ENCODE peak calls at places on chromosomes 6 and 20, in ten cellular contexts. One of them, this sample, is unnamed.

GRCh38 chr6:42644211-42644610 is 78.2 kb downstream of the PRPH2 start:
- DNase-seq in cardiac muscle cell: no peak
- DNase-seq in GM10248: no peak
- DNase-seq in A549: no peak
- DNase-seq in right cardiac atrium: no peak
- DNase-seq in osteocyte: no peak
- DNase-seq in NCI-H774: no peak
- DNase-seq in H9: no peak
- DNase-seq in NAMALWA: no peak
- DNase-seq in HT1080: no peak
- DNase-seq in this sample: no peak

GRCh38 chr6:53960311-53960710 is 150.9 kb upstream of the MLIP start:
- DNase-seq in cardiac muscle cell: peak
- DNase-seq in GM10248: no peak
- DNase-seq in A549: no peak
- DNase-seq in right cardiac atrium: no peak
- DNase-seq in osteocyte: no peak
- DNase-seq in NCI-H774: no peak
- DNase-seq in H9: no peak
- DNase-seq in NAMALWA: no peak
- DNase-seq in HT1080: peak
- DNase-seq in this sample: no peak

GRCh38 chr6:151209071-151209831 is 30.5 kb upstream of the AKAP12 start:
- DNase-seq in cardiac muscle cell: peak
- DNase-seq in GM10248: no peak
- DNase-seq in A549: no peak
- DNase-seq in right cardiac atrium: no peak
- DNase-seq in osteocyte: no peak
- DNase-seq in NCI-H774: peak
- DNase-seq in H9: no peak
- DNase-seq in NAMALWA: no peak
- DNase-seq in HT1080: peak
- DNase-seq in this sample: no peak

GRCh38 chr6:166173292-166173951 is 5.8 kb upstream of the TBXT start:
- DNase-seq in cardiac muscle cell: peak
- DNase-seq in GM10248: no peak
- DNase-seq in A549: no peak
- DNase-seq in right cardiac atrium: no peak
- DNase-seq in osteocyte: no peak
- DNase-seq in NCI-H774: peak
- DNase-seq in H9: peak
- DNase-seq in NAMALWA: no peak
- DNase-seq in HT1080: peak
- DNase-seq in this sample: peak

GRCh38 chr6:145015739-145016558 is 719.4 kb downstream of the EPM2A start:
- DNase-seq in cardiac muscle cell: peak
- DNase-seq in GM10248: peak
- DNase-seq in A549: peak
- DNase-seq in right cardiac atrium: no peak
- DNase-seq in osteocyte: no peak
- DNase-seq in NCI-H774: no peak
- DNase-seq in H9: no peak
- DNase-seq in NAMALWA: no peak
- DNase-seq in HT1080: peak
- DNase-seq in this sample: peak

GRCh38 chr6:52177961-52178360 is 8.2 kb upstream of the IL17A start:
- DNase-seq in cardiac muscle cell: no peak
- DNase-seq in GM10248: no peak
- DNase-seq in A549: no peak
- DNase-seq in right cardiac atrium: no peak
- DNase-seq in osteocyte: no peak
- DNase-seq in NCI-H774: no peak
- DNase-seq in H9: no peak
- DNase-seq in NAMALWA: no peak
- DNase-seq in HT1080: no peak
- DNase-seq in this sample: no peak

GRCh38 chr20:50837532-50838321 is 42.9 kb downstream of the BCAS4 start:
- DNase-seq in cardiac muscle cell: peak
- DNase-seq in GM10248: peak
- DNase-seq in A549: no peak
- DNase-seq in right cardiac atrium: peak
- DNase-seq in osteocyte: no peak
- DNase-seq in NCI-H774: no peak
- DNase-seq in H9: no peak
- DNase-seq in NAMALWA: no peak
- DNase-seq in HT1080: no peak
- DNase-seq in this sample: peak

GRCh38 chr20:21767739-21768223 is 62.3 kb downstream of the PAX1 start:
- DNase-seq in cardiac muscle cell: no peak
- DNase-seq in GM10248: no peak
- DNase-seq in A549: peak
- DNase-seq in right cardiac atrium: no peak
- DNase-seq in osteocyte: no peak
- DNase-seq in NCI-H774: no peak
- DNase-seq in H9: peak
- DNase-seq in NAMALWA: no peak
- DNase-seq in HT1080: peak
- DNase-seq in this sample: no peak

GRCh38 chr6:170147056-170147787 is 143.7 kb downstream of the DLL1 start:
- DNase-seq in cardiac muscle cell: no peak
- DNase-seq in GM10248: no peak
- DNase-seq in A549: no peak
- DNase-seq in right cardiac atrium: peak
- DNase-seq in osteocyte: no peak
- DNase-seq in NCI-H774: no peak
- DNase-seq in H9: no peak
- DNase-seq in NAMALWA: no peak
- DNase-seq in HT1080: no peak
- DNase-seq in this sample: no peak

GRCh38 chr6:150880336-150880735 is 14.8 kb downstream of the MTHFD1L start:
- DNase-seq in cardiac muscle cell: no peak
- DNase-seq in GM10248: no peak
- DNase-seq in A549: no peak
- DNase-seq in right cardiac atrium: no peak
- DNase-seq in osteocyte: no peak
- DNase-seq in NCI-H774: peak
- DNase-seq in H9: no peak
- DNase-seq in NAMALWA: no peak
- DNase-seq in HT1080: no peak
- DNase-seq in this sample: no peak

GRCh38 chr20:4937422-4938319 is 63.6 kb downstream of the SLC23A2 start:
- DNase-seq in cardiac muscle cell: no peak
- DNase-seq in GM10248: no peak
- DNase-seq in A549: no peak
- DNase-seq in right cardiac atrium: no peak
- DNase-seq in osteocyte: no peak
- DNase-seq in NCI-H774: peak
- DNase-seq in H9: no peak
- DNase-seq in NAMALWA: no peak
- DNase-seq in HT1080: no peak
- DNase-seq in this sample: no peak

GRCh38 chr20:20520776-20521175 is 152.9 kb downstream of the INSM1 start:
- DNase-seq in cardiac muscle cell: peak
- DNase-seq in GM10248: no peak
- DNase-seq in A549: no peak
- DNase-seq in right cardiac atrium: no peak
- DNase-seq in osteocyte: no peak
- DNase-seq in NCI-H774: no peak
- DNase-seq in H9: no peak
- DNase-seq in NAMALWA: no peak
- DNase-seq in HT1080: peak
- DNase-seq in this sample: no peak

GRCh38 chr6:150180517-150180916 is 37.7 kb downstream of the PPP1R14C start:
- DNase-seq in cardiac muscle cell: no peak
- DNase-seq in GM10248: no peak
- DNase-seq in A549: no peak
- DNase-seq in right cardiac atrium: no peak
- DNase-seq in osteocyte: no peak
- DNase-seq in NCI-H774: no peak
- DNase-seq in H9: no peak
- DNase-seq in NAMALWA: no peak
- DNase-seq in HT1080: no peak
- DNase-seq in this sample: no peak

GRCh38 chr6:40671338-40672050 is 84.3 kb upstream of the LRFN2 start:
- DNase-seq in cardiac muscle cell: no peak
- DNase-seq in GM10248: no peak
- DNase-seq in A549: peak
- DNase-seq in right cardiac atrium: no peak
- DNase-seq in osteocyte: no peak
- DNase-seq in NCI-H774: peak
- DNase-seq in H9: no peak
- DNase-seq in NAMALWA: no peak
- DNase-seq in HT1080: no peak
- DNase-seq in this sample: no peak

GRCh38 chr20:62405108-62405980 is 1.7 kb downstream of the CABLES2 start:
- DNase-seq in cardiac muscle cell: peak
- DNase-seq in GM10248: no peak
- DNase-seq in A549: peak
- DNase-seq in right cardiac atrium: peak
- DNase-seq in osteocyte: no peak
- DNase-seq in NCI-H774: no peak
- DNase-seq in H9: peak
- DNase-seq in NAMALWA: no peak
- DNase-seq in HT1080: peak
- DNase-seq in this sample: peak

GRCh38 chr6:46042355-46042999 is 26.8 kb upstream of the CLIC5 start:
- DNase-seq in cardiac muscle cell: peak
- DNase-seq in GM10248: peak
- DNase-seq in A549: peak
- DNase-seq in right cardiac atrium: no peak
- DNase-seq in osteocyte: no peak
- DNase-seq in NCI-H774: peak
- DNase-seq in H9: peak
- DNase-seq in NAMALWA: peak
- DNase-seq in HT1080: peak
- DNase-seq in this sample: peak

GRCh38 chr6:159908535-159908934 is 17.7 kb downstream of the MAS1 start:
- DNase-seq in cardiac muscle cell: peak
- DNase-seq in GM10248: no peak
- DNase-seq in A549: no peak
- DNase-seq in right cardiac atrium: no peak
- DNase-seq in osteocyte: no peak
- DNase-seq in NCI-H774: no peak
- DNase-seq in H9: no peak
- DNase-seq in NAMALWA: no peak
- DNase-seq in HT1080: no peak
- DNase-seq in this sample: peak

GRCh38 chr6:141701732-141702131 is 431.0 kb upstream of the GJE1 start:
- DNase-seq in cardiac muscle cell: no peak
- DNase-seq in GM10248: no peak
- DNase-seq in A549: no peak
- DNase-seq in right cardiac atrium: no peak
- DNase-seq in osteocyte: no peak
- DNase-seq in NCI-H774: no peak
- DNase-seq in H9: no peak
- DNase-seq in NAMALWA: no peak
- DNase-seq in HT1080: no peak
- DNase-seq in this sample: no peak

GRCh38 chr6:19327684-19328083 is 509.5 kb upstream of the ID4 start:
- DNase-seq in cardiac muscle cell: peak
- DNase-seq in GM10248: no peak
- DNase-seq in A549: no peak
- DNase-seq in right cardiac atrium: no peak
- DNase-seq in osteocyte: no peak
- DNase-seq in NCI-H774: no peak
- DNase-seq in H9: no peak
- DNase-seq in NAMALWA: no peak
- DNase-seq in HT1080: no peak
- DNase-seq in this sample: no peak

GRCh38 chr6:43254138-43254817 is 11.0 kb downstream of the TTBK1 start:
- DNase-seq in cardiac muscle cell: no peak
- DNase-seq in GM10248: no peak
- DNase-seq in A549: no peak
- DNase-seq in right cardiac atrium: no peak
- DNase-seq in osteocyte: no peak
- DNase-seq in NCI-H774: no peak
- DNase-seq in H9: no peak
- DNase-seq in NAMALWA: no peak
- DNase-seq in HT1080: no peak
- DNase-seq in this sample: peak

GRCh38 chr6:169961772-169962561 is 210.5 kb downstream of the ERMARD start:
- DNase-seq in cardiac muscle cell: peak
- DNase-seq in GM10248: no peak
- DNase-seq in A549: no peak
- DNase-seq in right cardiac atrium: peak
- DNase-seq in osteocyte: peak
- DNase-seq in NCI-H774: no peak
- DNase-seq in H9: peak
- DNase-seq in NAMALWA: no peak
- DNase-seq in HT1080: no peak
- DNase-seq in this sample: no peak